ENCODE peak calls at places on chromosomes 7 and 10, in four cellular contexts. L, E, N and T are unnamed samples.

GRCh38 chr10:114917927-114918672 is 19.9 kb upstream of the TRUB1 start:
- DNase-seq in L (no peak), N (no peak), E (no peak), T (no peak)

GRCh38 chr10:63241898-63242297 is 108.8 kb downstream of the NRBF2 start:
- DNase-seq in E (no peak), N (no peak), L (no peak), T (no peak)

GRCh38 chr7:149771199-149771636 is 2.2 kb downstream of the ZNF467 start:
- DNase-seq in N (no peak), E (no peak), L (no peak), T (no peak)

GRCh38 chr7:20301311-20301939 is 29.3 kb upstream of the ITGB8 start:
- DNase-seq in N (no peak), E (peak), L (no peak), T (no peak)

GRCh38 chr10:72328045-72328828 is 26.5 kb downstream of the DNAJB12 start:
- DNase-seq in E (peak), N (peak), L (no peak), T (peak)

GRCh38 chr7:116098175-116098574 is 67.6 kb upstream of the TFEC start:
- DNase-seq in E (no peak), N (no peak), L (no peak), T (no peak)

GRCh38 chr7:28173531-28173930 is 7.1 kb downstream of the JAZF1 start:
- DNase-seq in E (no peak), L (no peak), N (no peak), T (no peak)

GRCh38 chr7:74501298-74501697 is 47.6 kb downstream of the GTF2IRD1 start:
- DNase-seq in N (no peak), L (no peak), E (no peak), T (no peak)

GRCh38 chr7:6416516-6417145 is 31.1 kb downstream of the DAGLB start:
- DNase-seq in E (no peak), N (no peak), L (no peak), T (no peak)

GRCh38 chr10:92010026-92010713 is 86.6 kb downstream of the BTAF1 start:
- DNase-seq in N (no peak), E (peak), L (no peak), T (no peak)

GRCh38 chr7:29196971-29197370 is 2.4 kb downstream of the CHN2 start:
- DNase-seq in L (no peak), N (no peak), E (no peak), T (no peak)

GRCh38 chr10:82981137-82981723 is 1106.2 kb downstream of the NRG3 start:
- DNase-seq in L (no peak), E (peak), N (peak), T (no peak)

GRCh38 chr10:92867235-92867634 is 18.9 kb downstream of the EXOC6 start:
- DNase-seq in N (no peak), L (no peak), E (no peak), T (no peak)

GRCh38 chr7:5429857-5430611 is 6.4 kb upstream of the TNRC18 start:
- DNase-seq in N (no peak), L (no peak), E (no peak), T (no peak)

GRCh38 chr7:130400120-130400572 is 19.9 kb downstream of the CPA1 start:
- DNase-seq in L (no peak), N (no peak), E (peak), T (no peak)

GRCh38 chr7:20786779-20787651 is at the start of gene SP8:
- DNase-seq in N (peak), E (no peak), L (no peak), T (no peak)

GRCh38 chr10:101837753-101838152 is 5.8 kb downstream of the KCNIP2 start:
- DNase-seq in L (no peak), N (no peak), E (no peak), T (no peak)

GRCh38 chr10:4546931-4547330 is 279.1 kb upstream of the AKR1E2 start:
- DNase-seq in N (no peak), L (no peak), E (no peak), T (no peak)

GRCh38 chr10:128178319-128178937 is 52.2 kb upstream of the MKI67 start:
- DNase-seq in N (no peak), E (peak), L (no peak), T (no peak)

GRCh38 chr7:152760384-152761115 is 998 bp downstream of the ACTR3B start:
- DNase-seq in L (no peak), N (no peak), E (no peak), T (no peak)

GRCh38 chr7:83677180-83677866 is 28.4 kb upstream of the SEMA3E start:
- DNase-seq in N (peak), E (peak), L (no peak), T (peak)

GRCh38 chr10:72954596-72955569 is at the start of gene PLA2G12B:
- DNase-seq in N (no peak), L (no peak), E (no peak), T (no peak)

GRCh38 chr7:100567045-100567730 is 6.5 kb downstream of the SAP25 start:
- DNase-seq in E (no peak), L (no peak), N (no peak), T (no peak)

GRCh38 chr10:126904807-126905686 is at the start of gene DOCK1:
- DNase-seq in N (peak), E (peak), L (no peak), T (no peak)

GRCh38 chr7:51590746-51591145 is 274.1 kb upstream of the COBL start:
- DNase-seq in E (no peak), L (no peak), N (no peak), T (no peak)

GRCh38 chr10:15314482-15315070 is 56.5 kb downstream of the FAM171A1 start:
- DNase-seq in E (no peak), N (no peak), L (no peak), T (no peak)

GRCh38 chr10:42985436-42986316 is 91.2 kb upstream of the RET start:
- DNase-seq in N (no peak), L (no peak), E (no peak), T (no peak)

GRCh38 chr7:142932386-142933091 is 1.0 kb downstream of the TRPV5 start:
- DNase-seq in E (no peak), L (no peak), N (no peak), T (no peak)

GRCh38 chr10:114714281-114714741 is 56.2 kb upstream of the ABLIM1 start:
- DNase-seq in L (no peak), E (peak), N (peak), T (peak)

GRCh38 chr10:59668081-59668480 is 41.6 kb downstream of the SLC16A9 start:
- DNase-seq in N (no peak), E (no peak), L (no peak), T (no peak)

GRCh38 chr10:52818019-52818418 is 45.4 kb upstream of the MBL2 start:
- DNase-seq in N (peak), L (no peak), E (peak), T (peak)

GRCh38 chr7:9608560-9608959 is 1175.2 kb downstream of the NXPH1 start:
- DNase-seq in L (no peak), E (peak), N (no peak), T (no peak)

GRCh38 chr7:106485031-106485551 is 175.9 kb downstream of the CCDC71L start:
- DNase-seq in L (no peak), N (peak), E (peak), T (no peak)

GRCh38 chr7:94301024-94301588 is 93.6 kb upstream of the COL1A2 start:
- DNase-seq in N (peak), L (no peak), E (peak), T (peak)

GRCh38 chr10:58807631-58808024 is 295.0 kb downstream of the BICC1 start:
- DNase-seq in N (no peak), L (no peak), E (peak), T (no peak)

GRCh38 chr10:102612964-102613275 is 31.4 kb upstream of the TRIM8 start:
- DNase-seq in L (no peak), N (no peak), E (no peak), T (no peak)

GRCh38 chr10:48507933-48508830 is 96.7 kb downstream of the ARHGAP22 start:
- DNase-seq in N (no peak), E (no peak), L (no peak), T (no peak)

GRCh38 chr10:81179805-81180452 is 642.2 kb downstream of the SH2D4B start:
- DNase-seq in E (no peak), N (no peak), L (no peak), T (no peak)

GRCh38 chr7:156111-157007 is 36.0 kb upstream of the FAM20C start:
- DNase-seq in N (no peak), E (no peak), L (no peak), T (no peak)

GRCh38 chr7:154096-154835 is 38.1 kb upstream of the FAM20C start:
- DNase-seq in L (no peak), E (no peak), N (no peak), T (no peak)

GRCh38 chr7:155369-156000 is 36.9 kb upstream of the FAM20C start:
- DNase-seq in E (no peak), N (no peak), L (no peak), T (no peak)

GRCh38 chr7:152647-153046 is 39.7 kb upstream of the FAM20C start:
- DNase-seq in N (no peak), L (no peak), E (no peak), T (no peak)

DNA sequence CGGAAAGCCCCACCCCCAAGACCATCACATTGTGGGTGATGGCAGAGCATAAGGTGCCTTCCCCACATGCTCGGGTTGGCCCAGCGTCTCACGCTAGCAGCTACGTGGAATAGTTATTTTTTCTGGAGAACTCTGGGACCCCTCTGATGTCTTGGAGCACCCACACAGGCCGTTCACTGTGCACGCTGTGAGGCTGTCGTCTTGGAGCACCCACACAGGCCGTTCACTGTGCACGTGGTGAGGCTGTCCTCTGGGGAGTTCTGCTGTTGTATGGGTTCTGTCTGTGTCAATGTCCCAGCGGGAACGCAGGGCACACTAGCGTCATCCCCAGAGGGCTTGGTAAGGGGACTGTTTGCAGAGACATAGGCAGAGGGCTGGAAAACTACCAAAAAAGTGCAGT is 38.8 kb upstream of the FAM20C start:
- DNase-seq in N (no peak), L (no peak), E (no peak), T (no peak)
- H3K4me3 ChIP-seq in N (no peak), L (no peak), E (no peak), T (no peak)

DNA sequence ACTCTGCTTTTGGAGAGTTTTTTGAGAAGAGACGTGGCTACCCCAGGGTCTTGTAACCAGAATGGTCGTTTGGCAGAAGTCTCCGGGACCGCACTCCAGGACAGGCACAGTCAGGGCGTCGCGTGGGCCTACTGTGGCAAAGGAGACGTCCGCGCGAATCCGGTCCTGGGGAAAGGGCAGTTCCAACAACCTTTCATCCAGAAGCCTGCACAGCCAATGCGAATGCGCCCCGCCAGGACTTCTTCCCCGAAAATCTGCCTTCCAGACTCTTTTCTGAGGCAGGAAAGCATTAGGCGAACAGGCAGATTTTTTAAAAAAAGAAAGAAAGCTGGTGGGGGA is 2.0 kb downstream of the HPSE2 start:
- DNase-seq in N (no peak), L (no peak), E (no peak), T (no peak)
- H3K4me3 ChIP-seq in N (no peak), L (no peak), E (peak), T (no peak)

DNA sequence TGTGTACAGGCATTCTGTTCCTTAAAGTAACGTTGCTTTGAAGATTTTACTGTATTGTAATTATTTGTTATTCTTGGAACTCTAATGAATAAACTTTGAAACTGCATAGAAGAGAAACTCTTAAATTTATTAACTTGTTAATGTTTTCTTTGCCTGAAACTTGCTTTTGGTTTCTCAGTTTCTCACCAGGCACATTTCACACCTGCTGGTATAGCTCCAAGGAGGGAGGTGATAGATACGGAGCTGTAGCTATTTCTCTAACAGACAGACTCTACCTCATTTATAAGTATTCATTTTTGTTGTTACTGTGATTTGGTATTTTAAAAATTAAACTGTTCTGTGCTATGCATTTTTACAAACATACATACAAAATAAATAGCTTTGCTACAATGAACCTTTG is 32.7 kb downstream of the R3HCC1L start:
- DNase-seq in L (no peak), E (no peak), N (no peak), T (no peak)
- H3K4me3 ChIP-seq in L (no peak), E (no peak), N (no peak), T (no peak)

GRCh38 chr10:88385601-88386203 is 197.4 kb downstream of the RNLS start:
- DNase-seq in E (no peak), N (no peak), L (peak), T (no peak)
- H3K4me3 ChIP-seq in E (no peak), N (no peak), L (peak), T (no peak)

GRCh38 chr10:69229565-69229886 is 9.4 kb downstream of the HKDC1 start:
- DNase-seq in N (no peak), L (no peak), E (no peak), T (no peak)
- H3K4me3 ChIP-seq in N (no peak), L (peak), E (no peak), T (no peak)

DNA sequence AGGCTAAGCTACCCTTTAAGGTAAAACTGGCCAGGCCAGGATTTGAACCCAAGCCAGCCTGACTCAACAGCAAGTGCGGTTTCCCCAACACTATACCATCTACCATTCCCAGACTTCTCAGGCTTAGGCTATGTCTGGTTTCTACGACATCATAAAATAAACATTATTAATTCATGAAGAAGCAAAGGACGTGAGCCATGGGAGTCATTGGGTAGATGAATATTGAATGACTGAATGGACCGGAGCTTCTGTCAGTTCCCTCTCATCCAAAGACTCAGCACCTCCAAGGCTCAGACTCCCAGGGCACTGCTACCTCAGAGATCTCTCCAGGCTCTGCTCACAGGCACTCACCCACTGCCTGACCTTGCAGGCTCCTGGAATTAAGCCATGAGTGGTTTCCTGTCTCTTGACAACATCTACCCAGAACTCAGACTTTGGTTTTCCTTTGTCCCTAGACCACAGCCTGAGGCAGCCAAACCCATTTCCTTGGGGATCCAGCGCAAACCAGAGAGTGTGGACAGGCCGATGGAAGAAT is 64.6 kb upstream of the STEAP1B start:
- DNase-seq in E (peak), N (peak), L (no peak), T (peak)
- H3K4me3 ChIP-seq in E (no peak), N (no peak), L (no peak), T (peak)

DNA sequence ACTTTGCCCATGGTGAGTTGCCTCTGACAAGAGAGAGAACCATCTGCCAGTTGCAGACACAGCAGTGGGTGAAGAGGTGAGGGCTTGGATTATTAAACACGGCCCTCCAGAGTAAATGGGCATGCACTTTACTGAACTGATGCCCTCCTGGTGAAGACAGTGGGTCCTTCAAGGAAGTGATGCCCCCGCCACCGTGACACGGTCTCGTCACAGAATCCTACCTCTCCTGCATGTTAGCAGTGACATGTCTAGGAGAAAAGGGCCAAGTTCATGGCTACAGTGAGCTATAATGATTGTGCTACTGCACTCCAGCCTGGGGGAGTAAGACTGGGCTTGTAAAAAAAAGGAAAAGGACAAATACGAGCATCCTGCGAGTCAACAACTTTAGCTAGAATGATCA is 2.4 kb downstream of the BNIP3 start:
- DNase-seq in L (no peak), E (no peak), N (no peak), T (no peak)
- H3K4me3 ChIP-seq in L (no peak), E (peak), N (peak), T (peak)